ENCODE peak calls at places on chromosomes 16 and 17, in six cellular contexts. Q is H9, C is neuronal stem cell, G is IMR-90, S is H1, Y is mesenchymal stem cell. A is an unnamed sample.

GRCh38 chr17:40190197-40191021 is 13.1 kb downstream of the RAPGEFL1 start:
- DNase-seq in Q (peak), C (no peak), G (no peak), S (peak), Y (peak), A (peak)

GRCh38 chr17:4509923-4510614 is 11.4 kb downstream of the SPNS2 start:
- DNase-seq in Q (no peak), C (no peak), G (no peak), S (no peak), Y (no peak), A (no peak)

GRCh38 chr16:48064971-48065370 is 90.8 kb downstream of the ABCC12 start:
- DNase-seq in Q (no peak), C (no peak), G (peak), S (no peak), Y (peak), A (peak)

GRCh38 chr17:78970834-78971763 is 8.6 kb downstream of the LGALS3BP start:
- DNase-seq in Q (peak), C (peak), G (peak), S (peak), Y (peak), A (peak)

GRCh38 chr16:71930013-71930563 is 34.8 kb downstream of the IST1 start:
- DNase-seq in Q (no peak), C (no peak), G (peak), S (no peak), Y (no peak), A (no peak)

GRCh38 chr17:78341559-78342437 is 18.1 kb downstream of the SOCS3 start:
- DNase-seq in Q (peak), C (peak), G (peak), S (peak), Y (peak), A (peak)

GRCh38 chr17:38464723-38465419 is 36.6 kb downstream of the ARHGAP23 start:
- DNase-seq in Q (no peak), C (no peak), G (peak), S (no peak), Y (peak), A (no peak)

GRCh38 chr17:82390015-82390859 is 18.7 kb downstream of the UTS2R start:
- DNase-seq in Q (no peak), C (no peak), G (no peak), S (no peak), Y (no peak), A (no peak)

GRCh38 chr16:48999034-48999433 is 282.6 kb downstream of the CBLN1 start:
- DNase-seq in Q (no peak), C (no peak), G (no peak), S (no peak), Y (no peak), A (no peak)

GRCh38 chr17:66304304-66305174 is 2.1 kb downstream of the PRKCA start:
- DNase-seq in Q (peak), C (peak), G (no peak), S (no peak), Y (peak), A (no peak)

GRCh38 chr17:76716146-76716833 is 5.5 kb upstream of the MXRA7 start:
- DNase-seq in Q (no peak), C (no peak), G (peak), S (no peak), Y (peak), A (peak)

GRCh38 chr17:49260922-49261291 is 30.3 kb upstream of the PHOSPHO1 start:
- DNase-seq in Q (no peak), C (no peak), G (no peak), S (no peak), Y (peak), A (no peak)

GRCh38 chr17:49257296-49257695 is 26.7 kb upstream of the PHOSPHO1 start:
- DNase-seq in Q (no peak), C (no peak), G (no peak), S (no peak), Y (no peak), A (no peak)

GRCh38 chr17:49260011-49260921 is 29.7 kb upstream of the PHOSPHO1 start:
- DNase-seq in Q (peak), C (peak), G (peak), S (peak), Y (peak), A (peak)

GRCh38 chr17:49254066-49254465 is 23.5 kb upstream of the PHOSPHO1 start:
- DNase-seq in Q (peak), C (no peak), G (no peak), S (no peak), Y (no peak), A (no peak)

GRCh38 chr17:49259663-49260010 is 29.1 kb upstream of the PHOSPHO1 start:
- DNase-seq in Q (no peak), C (no peak), G (no peak), S (no peak), Y (no peak), A (no peak)
- H2AFZ ChIP-seq in Q (no peak), C (peak), G (peak), S (peak), Y (peak), A (peak)

GRCh38 chr16:56631197-56631596 is 1.3 kb upstream of the MT1M start:
- DNase-seq in Q (no peak), C (no peak), G (no peak), S (no peak), Y (no peak), A (no peak)
- H3K4ac ChIP-seq in Q (no peak), C (no peak), G (no peak), S (no peak), Y (no peak), A (no peak)

DNA sequence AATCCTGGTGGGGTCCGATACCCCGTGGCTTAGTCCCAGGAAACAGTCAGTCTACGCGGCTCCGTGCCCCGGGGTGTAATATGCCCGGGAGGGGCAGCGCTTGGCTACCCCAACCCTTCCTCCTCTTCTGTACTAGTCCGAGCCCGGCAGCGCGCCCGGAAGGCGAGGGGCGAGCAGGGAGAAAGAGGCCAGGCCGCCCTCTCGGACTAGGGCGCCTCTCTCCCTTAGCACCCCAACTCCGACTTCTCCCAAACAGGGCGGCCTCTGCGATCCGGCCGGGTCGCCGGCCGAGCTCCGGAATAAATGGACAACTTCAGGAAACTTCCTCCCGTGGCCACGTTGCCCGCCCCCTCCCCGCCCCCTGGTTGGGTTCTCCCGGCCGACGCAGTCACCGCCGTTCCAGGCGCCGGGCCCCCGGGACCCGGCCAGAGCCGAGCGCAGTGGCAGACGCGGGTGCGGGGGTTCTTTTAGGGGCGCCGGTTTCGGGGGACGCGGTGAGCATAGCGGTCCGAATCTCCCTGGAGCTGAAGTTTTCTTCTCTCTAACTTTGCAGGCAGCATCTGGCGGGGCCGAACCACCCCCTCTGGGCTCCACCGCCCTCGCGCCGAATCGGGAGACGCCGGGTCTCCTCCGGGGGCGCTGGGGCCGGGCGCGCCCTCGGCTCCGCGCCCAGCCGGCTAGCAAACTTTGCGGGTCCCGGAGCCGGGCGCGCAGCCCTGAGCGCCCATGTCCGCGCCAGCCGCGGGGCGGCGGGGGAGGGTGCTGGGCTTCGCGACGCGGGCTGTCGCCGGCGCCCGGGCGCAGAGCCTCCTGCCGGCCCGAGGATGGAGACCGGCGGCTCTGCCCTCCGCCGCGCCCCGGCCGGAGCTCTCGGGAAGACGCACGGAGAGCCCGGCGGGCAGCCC is at the start of gene SDK2:
- DNase-seq in Q (no peak), C (peak), G (no peak), S (peak), Y (peak), A (no peak)
- H2BK120ac ChIP-seq in Q (no peak), C (peak), G (no peak), S (no peak), Y (no peak), A (peak)

GRCh38 chr16:29662000-29662728 is 883 bp upstream of the SPN start:
- DNase-seq in Q (no peak), C (no peak), G (no peak), S (no peak), Y (no peak), A (no peak)
- H2AFZ ChIP-seq in Q (no peak), C (peak), G (no peak), S (no peak), Y (no peak), A (no peak)

DNA sequence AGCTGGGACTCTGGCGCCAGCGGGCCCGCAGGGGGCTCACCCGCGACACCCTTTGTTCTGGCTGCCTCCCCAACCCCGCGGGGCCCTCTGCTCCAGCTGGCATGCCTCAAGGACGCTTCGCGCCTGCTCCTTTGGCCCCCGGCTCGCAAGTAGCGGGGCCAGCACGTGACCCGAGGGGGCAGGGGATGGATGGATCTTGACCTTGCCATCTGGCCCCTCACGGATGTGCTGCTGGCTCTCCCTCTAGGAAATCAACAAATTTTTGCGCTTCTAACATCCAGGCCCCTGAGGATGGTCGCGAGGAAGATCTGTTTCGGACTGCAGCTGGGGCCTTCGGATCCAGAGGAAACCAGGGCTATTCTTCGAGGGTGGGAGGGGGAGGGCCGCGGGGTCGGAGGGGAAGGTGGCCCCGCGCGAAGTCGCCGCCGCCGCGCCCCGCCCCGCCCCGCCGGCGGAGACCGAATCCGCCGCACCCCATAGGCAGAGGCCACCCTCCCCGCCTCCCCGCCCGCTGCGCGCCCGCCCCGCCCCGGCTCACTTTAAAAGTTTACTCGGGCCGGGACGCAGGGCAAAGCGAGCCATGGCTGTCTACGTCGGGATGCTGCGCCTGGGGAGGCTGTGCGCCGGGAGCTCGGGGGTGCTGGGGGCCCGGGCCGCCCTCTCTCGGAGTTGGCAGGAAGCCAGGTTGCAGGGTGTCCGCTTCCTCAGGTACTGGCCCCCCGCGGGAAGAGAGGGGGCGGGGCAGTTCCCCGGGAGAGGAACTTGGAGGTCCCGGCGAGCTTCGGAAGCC is at the start of gene ACSF2:
- DNase-seq in Q (peak), C (peak), G (peak), S (peak), Y (peak), A (peak)
- H3K4ac ChIP-seq in Q (no peak), C (peak), G (peak), S (peak), Y (peak), A (peak)

A was measured in trophoblast cell.